ENCODE peak calls at places on chromosomes 2 and 18, in seven cellular contexts. E is hypothalamus, B is neural crest cell, P is COR-L47, C is kidney glomerular epithelial cell, R is frontal cortex, I is A549. Q is an unnamed sample.

GRCh38 chr2:11984556-11985158 is 238.2 kb downstream of the LPIN1 start:
- DNase-seq in C (no peak), E (no peak), B (no peak), R (no peak), I (no peak), P (no peak), Q (no peak)

GRCh38 chr18:621181-621580 is 24.4 kb downstream of the CLUL1 start:
- DNase-seq in B (no peak), E (no peak), R (no peak), P (no peak), C (no peak), I (no peak), Q (no peak)

GRCh38 chr2:36477744-36478143 is 120.2 kb downstream of the FEZ2 start:
- DNase-seq in P (no peak), C (no peak), E (no peak), R (no peak), B (no peak), I (no peak), Q (no peak)

GRCh38 chr18:3966985-3967856 is 487.9 kb downstream of the DLGAP1 start:
- DNase-seq in I (peak; percentile 39), P (no peak), B (no peak), C (peak; percentile 92), E (no peak), R (no peak), Q (no peak)

GRCh38 chr2:70664525-70664924 is 103.5 kb downstream of the ADD2 start:
- DNase-seq in C (no peak), P (no peak), B (no peak), E (no peak), I (no peak), R (no peak), Q (no peak)

GRCh38 chr2:238693337-238694093 is 154.4 kb upstream of the TWIST2 start:
- DNase-seq in P (no peak), B (no peak), C (no peak), E (no peak), R (no peak), I (no peak), Q (no peak)

GRCh38 chr2:69827796-69828540 is 1.5 kb upstream of the GMCL1 start:
- DNase-seq in C (no peak), R (no peak), P (no peak), B (no peak), I (no peak), E (no peak), Q (no peak)

GRCh38 chr2:217282531-217282930 is 422.7 kb upstream of the TNP1 start:
- DNase-seq in E (no peak), I (no peak), B (no peak), C (no peak), R (no peak), P (no peak), Q (no peak)

GRCh38 chr2:179898873-179899272 is 37.5 kb upstream of the ZNF385B start:
- DNase-seq in R (no peak), E (no peak), I (no peak), C (peak; percentile 11), B (peak; percentile 30), P (peak; percentile 21), Q (no peak)

GRCh38 chr2:207412787-207413310 is 116.9 kb upstream of the CREB1 start:
- DNase-seq in R (no peak), C (no peak), I (no peak), E (no peak), P (no peak), B (no peak), Q (no peak)

GRCh38 chr2:100748673-100749072 is 71.3 kb upstream of the NPAS2 start:
- DNase-seq in I (no peak), R (no peak), C (no peak), E (no peak), P (no peak), B (no peak), Q (no peak)

GRCh38 chr18:48638896-48639771 is 100.3 kb downstream of the CTIF start:
- DNase-seq in B (no peak), P (no peak), I (no peak), R (no peak), E (no peak), C (no peak), Q (no peak)

GRCh38 chr2:59885536-59885935 is 667.9 kb downstream of the BCL11A start:
- DNase-seq in E (no peak), R (no peak), P (no peak), C (no peak), B (no peak), I (no peak), Q (no peak)